ENCODE peak calls at places on chromosomes 3 and 15, in ten cellular contexts. Q is right cardiac atrium; D is right atrium auricular region; O is CD4-positive, alpha-beta memory T cell; K is heart right ventricle; R is body of pancreas; F is left ventricle myocardium inferior; Z is breast epithelium; S is endodermal cell; J is IMR-90. U is an unnamed sample.

GRCh38 chr15:28981921-28982320 is 96.1 kb downstream of the APBA2 start:
- DNase-seq in Q (no peak), D (peak; percentile 18), O (no peak), K (no peak), R (no peak), F (no peak), Z (no peak), S (peak; percentile 5), J (no peak), U (no peak)

GRCh38 chr3:72820405-72820804 is 27.8 kb downstream of the SHQ1 start:
- DNase-seq in Q (no peak), D (no peak), O (no peak), K (no peak), R (peak; percentile 47), F (no peak), Z (no peak), S (no peak), J (peak; percentile 58), U (no peak)

GRCh38 chr3:184439096-184439495 is 59.2 kb downstream of the CHRD start:
- DNase-seq in Q (no peak), D (no peak), O (no peak), K (no peak), R (no peak), F (no peak), Z (no peak), S (no peak), J (no peak), U (no peak)

GRCh38 chr15:69743091-69743490 is 290.5 kb downstream of the RPLP1 start:
- DNase-seq in Q (no peak), D (no peak), O (no peak), K (no peak), R (no peak), F (no peak), Z (no peak), S (no peak), J (no peak), U (no peak)

GRCh38 chr3:57910988-57911387 is 97.2 kb upstream of the FLNB start:
- DNase-seq in Q (no peak), D (no peak), O (no peak), K (no peak), R (no peak), F (no peak), Z (no peak), S (peak; percentile 65), J (peak; percentile 28), U (no peak)

GRCh38 chr15:62503451-62503850 is 338.4 kb upstream of the C2CD4B start:
- DNase-seq in Q (peak; percentile 48), D (no peak), O (no peak), K (no peak), R (no peak), F (no peak), Z (no peak), S (no peak), J (no peak), U (no peak)

GRCh38 chr3:100416176-100416575 is 14.8 kb downstream of the LNP1 start:
- DNase-seq in Q (no peak), D (no peak), O (no peak), K (no peak), R (no peak), F (no peak), Z (no peak), S (no peak), J (no peak), U (no peak)

GRCh38 chr3:121431717-121432517 is 113.9 kb downstream of the POLQ start:
- DNase-seq in Q (no peak), D (no peak), O (peak; percentile 63), K (no peak), R (no peak), F (no peak), Z (no peak), S (no peak), J (peak; percentile 59), U (no peak)

DNA sequence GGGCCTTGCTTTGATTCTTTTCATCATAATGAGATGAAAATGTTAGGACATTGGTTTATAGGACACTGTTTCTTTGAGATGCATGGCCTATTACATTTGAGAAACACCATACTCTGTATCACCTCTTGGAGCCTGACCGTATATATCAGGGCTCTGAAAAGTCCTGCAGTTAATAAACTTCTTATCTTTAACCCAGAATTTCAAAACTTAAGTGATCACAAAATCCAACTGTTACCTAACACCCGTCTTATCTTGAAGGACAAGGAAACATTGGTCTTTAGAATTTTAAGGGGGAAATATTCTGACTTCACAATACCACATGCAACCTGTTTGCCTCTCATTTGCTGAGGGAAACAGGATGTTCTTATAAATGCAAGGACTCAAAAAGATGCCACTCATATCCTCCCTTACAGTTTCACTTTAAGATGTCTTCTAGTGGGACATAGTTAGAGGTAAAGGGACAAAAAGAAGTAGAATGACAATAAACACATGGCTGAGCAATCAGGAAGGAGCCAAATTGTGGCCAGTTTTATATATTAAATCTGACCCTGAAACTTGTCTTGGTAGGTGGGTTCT is 67.8 kb downstream of the CRTC3 start:
- DNase-seq in Q (no peak), D (no peak), O (peak; percentile 47), K (no peak), R (no peak), F (no peak), Z (no peak), S (no peak), J (no peak), U (no peak)
- H3K4me1 ChIP-seq in Q (peaks cover 22% of the 10 kb centered on the region), D (no peaks in the 10 kb centered on the region), O (peaks cover 83% of the 10 kb centered on the region), K (no peaks in the 10 kb centered on the region), R (peaks cover 18% of the 10 kb centered on the region), F (peaks cover 64% of the 10 kb centered on the region), Z (no peaks in the 10 kb centered on the region), S (peaks cover 7% of the 10 kb centered on the region), J (peaks cover 20% of the 10 kb centered on the region), U (no peaks in the 10 kb centered on the region)

GRCh38 chr3:45100998-45101407 is 45.2 kb downstream of the CDCP1 start:
- DNase-seq in Q (no peak), D (no peak), O (no peak), K (no peak), R (no peak), F (no peak), Z (no peak), S (no peak), J (peak; percentile 74), U (no peak)

GRCh38 chr3:45098315-45098714 is 47.9 kb downstream of the CDCP1 start:
- DNase-seq in Q (no peak), D (no peak), O (no peak), K (no peak), R (no peak), F (no peak), Z (no peak), S (no peak), J (no peak), U (no peak)

GRCh38 chr3:45097296-45097883 is 48.8 kb downstream of the CDCP1 start:
- DNase-seq in Q (no peak), D (no peak), O (no peak), K (no peak), R (no peak), F (no peak), Z (no peak), S (no peak), J (no peak), U (no peak)

GRCh38 chr3:45092132-45093031 is 53.8 kb downstream of the CDCP1 start:
- DNase-seq in Q (no peak), D (no peak), O (no peak), K (no peak), R (no peak), F (no peak), Z (no peak), S (peak; percentile 47), J (peak; percentile 76), U (no peak)

DNA sequence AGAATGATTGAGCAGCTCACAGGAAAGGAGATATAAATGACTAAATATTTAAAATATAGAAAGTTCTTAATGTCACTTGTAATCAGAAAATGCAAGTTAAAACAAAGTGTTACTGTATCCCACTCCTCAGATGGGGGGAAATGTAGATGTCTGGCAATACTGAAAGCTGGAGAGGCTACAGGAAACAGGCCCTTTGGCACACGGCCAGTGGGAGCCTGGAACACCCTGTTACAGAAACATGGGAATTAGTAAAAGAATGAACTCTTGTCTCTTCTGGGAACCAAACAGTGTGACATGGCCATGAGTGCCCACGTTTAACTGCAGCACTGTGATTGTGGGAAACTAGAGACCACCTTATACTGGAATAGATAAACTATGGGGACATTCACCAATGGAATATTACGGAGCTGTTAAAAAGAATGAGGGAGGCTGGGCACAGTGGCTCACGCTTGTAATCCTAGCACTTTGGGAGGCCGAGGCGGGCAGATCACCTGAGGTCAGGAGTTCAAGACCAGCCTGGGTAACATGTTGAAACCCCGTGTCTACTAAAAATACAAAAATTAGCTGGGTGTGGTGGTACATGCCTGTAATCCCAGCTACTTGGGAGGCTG is 50.2 kb downstream of the CDCP1 start:
- DNase-seq in Q (no peak), D (no peak), O (no peak), K (peak; percentile 24), R (no peak), F (no peak), Z (no peak), S (no peak), J (no peak), U (no peak)
- H3K4me1 ChIP-seq in Q (no peaks in the 10 kb centered on the region), D (no peaks in the 10 kb centered on the region), O (no peaks in the 10 kb centered on the region), K (no peaks in the 10 kb centered on the region), R (peaks cover 10% of the 10 kb centered on the region), F (peaks cover 4% of the 10 kb centered on the region), Z (no peaks in the 10 kb centered on the region), S (peaks cover 16% of the 10 kb centered on the region), J (peaks cover 12% of the 10 kb centered on the region), U (no peaks in the 10 kb centered on the region)

DNA sequence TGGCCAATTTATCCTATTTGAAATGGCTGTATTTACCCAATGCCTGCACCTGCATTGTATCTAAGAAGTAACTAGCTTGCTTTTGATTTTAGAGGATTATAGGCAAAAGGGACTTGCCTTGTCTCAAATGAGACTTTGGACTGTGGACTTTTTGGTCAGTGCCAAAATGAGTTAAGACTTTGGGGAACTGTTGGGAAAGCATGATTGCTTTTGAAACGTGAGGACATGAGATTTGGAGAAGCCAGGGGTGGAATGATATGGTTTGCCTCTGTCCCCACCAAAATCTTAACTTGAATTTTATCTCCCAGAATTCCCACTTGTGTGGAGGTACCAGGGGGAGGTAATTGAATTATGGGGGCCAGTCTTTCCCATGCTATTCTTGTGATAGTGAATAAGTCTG is 1505.4 kb downstream of the SI start:
- DNase-seq in Q (no peak), D (no peak), O (no peak), K (no peak), R (no peak), F (no peak), Z (no peak), S (no peak), J (no peak), U (no peak)
- H3K4me1 ChIP-seq in Q (no peaks in the 10 kb centered on the region), D (no peaks in the 10 kb centered on the region), O (no peaks in the 10 kb centered on the region), K (no peaks in the 10 kb centered on the region), R (no peaks in the 10 kb centered on the region), F (no peaks in the 10 kb centered on the region), Z (no peaks in the 10 kb centered on the region), S (no peaks in the 10 kb centered on the region), J (no peaks in the 10 kb centered on the region), U (no peaks in the 10 kb centered on the region)

GRCh38 chr3:17973559-17973906 is 231.1 kb upstream of the TBC1D5 start:
- DNase-seq in Q (no peak), D (no peak), O (no peak), K (no peak), R (peak; percentile 12), F (no peak), Z (no peak), S (no peak), J (no peak), U (no peak)

GRCh38 chr3:17972889-17973558 is 230.6 kb upstream of the TBC1D5 start:
- DNase-seq in Q (no peak), D (no peak), O (no peak), K (no peak), R (no peak), F (no peak), Z (no peak), S (no peak), J (no peak), U (no peak)

GRCh38 chr3:17972476-17972875 is 230.0 kb upstream of the TBC1D5 start:
- DNase-seq in Q (no peak), D (no peak), O (no peak), K (no peak), R (no peak), F (no peak), Z (no peak), S (no peak), J (no peak), U (no peak)

GRCh38 chr3:17969985-17970568 is 227.6 kb upstream of the TBC1D5 start:
- DNase-seq in Q (no peak), D (no peak), O (no peak), K (no peak), R (no peak), F (no peak), Z (no peak), S (no peak), J (no peak), U (no peak)

DNA sequence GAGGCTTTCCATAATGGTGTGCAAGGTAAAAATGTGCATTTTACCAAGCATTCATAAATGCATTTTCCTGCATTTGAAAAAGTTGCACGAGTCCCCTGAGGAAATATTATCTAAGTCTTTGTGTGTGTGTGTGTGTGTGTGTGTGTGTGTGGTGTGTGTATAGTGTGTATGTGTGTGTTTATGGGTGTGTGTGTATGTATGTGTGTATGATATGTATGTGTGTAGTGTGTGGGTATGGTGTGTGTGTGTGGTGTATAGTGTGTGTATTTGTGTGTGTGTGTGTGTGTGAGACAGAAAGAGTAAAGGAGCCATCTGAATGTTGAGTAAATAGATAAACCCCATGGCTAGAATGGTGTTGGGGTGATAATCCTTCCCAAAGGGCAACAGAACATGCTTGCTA is 229.6 kb upstream of the TBC1D5 start:
- DNase-seq in Q (no peak), D (no peak), O (no peak), K (no peak), R (no peak), F (no peak), Z (no peak), S (no peak), J (no peak), U (no peak)
- H3K4me1 ChIP-seq in Q (no peaks in the 10 kb centered on the region), D (no peaks in the 10 kb centered on the region), O (no peaks in the 10 kb centered on the region), K (no peaks in the 10 kb centered on the region), R (peaks cover 10% of the 10 kb centered on the region), F (no peaks in the 10 kb centered on the region), Z (no peaks in the 10 kb centered on the region), S (peaks cover 6% of the 10 kb centered on the region), J (no peaks in the 10 kb centered on the region), U (no peaks in the 10 kb centered on the region)